ENCODE peak calls at places on chromosomes 16 and 17, in six cellular contexts. E is body of pancreas, W is mucosa of descending colon, B is ovary, R is fibroblast of lung, L is sigmoid colon. F is an unnamed sample.

GRCh38 chr17:7834554-7834890 is 505 bp downstream of the KDM6B start:
- DNase-seq in L (peak; percentile 89), W (peak; percentile 90), B (peak; percentile 86), R (no peak), E (peak; percentile 62), F (peak; percentile 91)

GRCh38 chr17:78997231-78997741 is 12.3 kb downstream of the CANT1 start:
- DNase-seq in W (peak; percentile 55), E (no peak), B (no peak), L (peak; percentile 53), R (no peak), F (no peak)

GRCh38 chr17:76988796-76989195 is 120.6 kb downstream of the MGAT5B start:
- DNase-seq in B (no peak), R (no peak), W (no peak), E (no peak), L (no peak), F (no peak)

GRCh38 chr17:19938736-19939135 is 38.9 kb downstream of the AKAP10 start:
- DNase-seq in W (no peak), R (no peak), E (no peak), B (no peak), L (no peak), F (no peak)

GRCh38 chr16:55875273-55875672 is at the start of gene CES5A:
- DNase-seq in L (no peak), E (no peak), R (no peak), B (no peak), W (no peak), F (no peak)

GRCh38 chr17:72420775-72421127 is 299.9 kb downstream of the SOX9 start:
- DNase-seq in E (no peak), B (no peak), W (no peak), L (no peak), R (no peak), F (no peak)

GRCh38 chr16:80806957-80807356 is 2.6 kb upstream of the CDYL2 start:
- DNase-seq in W (no peak), L (no peak), E (no peak), B (no peak), R (peak; percentile 81), F (no peak)

GRCh38 chr17:75267146-75267402 is 4.0 kb downstream of the MIF4GD start:
- DNase-seq in B (no peak), E (peak; percentile 40), L (no peak), R (no peak), W (no peak), F (peak; percentile 73)

GRCh38 chr17:48022906-48023305 is 14.7 kb downstream of the COPZ2 start:
- DNase-seq in E (no peak), W (no peak), B (no peak), L (no peak), R (no peak), F (no peak)

GRCh38 chr16:14464796-14465195 is 165.3 kb downstream of the PARN start:
- DNase-seq in E (no peak), W (no peak), R (no peak), L (no peak), B (no peak), F (no peak)

GRCh38 chr16:11913425-11914079 is 2.2 kb downstream of the GSPT1 start:
- DNase-seq in W (no peak), B (no peak), E (peak; percentile 10), L (no peak), R (peak; percentile 58), F (no peak)

GRCh38 chr17:14372905-14373559 is 72.2 kb downstream of the HS3ST3B1 start:
- DNase-seq in E (no peak), R (no peak), L (no peak), W (no peak), B (no peak), F (no peak)

GRCh38 chr17:76452646-76453430 is at the start of gene UBE2O:
- DNase-seq in L (peak; percentile 89), E (peak; percentile 86), W (peak; percentile 92), R (peak; percentile 82), B (peak; percentile 93), F (peak; percentile 95)

GRCh38 chr16:54932737-54933254 is 2.1 kb downstream of the IRX5 start:
- DNase-seq in R (peak; percentile 39), E (no peak), W (no peak), L (no peak), B (no peak), F (peak; percentile 73)

GRCh38 chr16:22782299-22782698 is 31.7 kb upstream of the HS3ST2 start:
- DNase-seq in B (no peak), R (no peak), L (no peak), E (peak; percentile 39), W (no peak), F (no peak)

GRCh38 chr17:31917065-31917529 is 15.6 kb upstream of the UTP6 start:
- DNase-seq in R (no peak), E (no peak), L (no peak), W (no peak), B (no peak), F (peak; percentile 61)

GRCh38 chr17:65656390-65657250 is 95.2 kb upstream of the AXIN2 start:
- DNase-seq in L (no peak), E (no peak), B (no peak), R (no peak), W (no peak), F (no peak)

GRCh38 chr17:40793800-40794199 is 6.0 kb downstream of the KRT28 start:
- DNase-seq in E (no peak), W (no peak), B (no peak), L (no peak), R (no peak), F (peak; percentile 74)

GRCh38 chr17:76824103-76824502 is 44.1 kb upstream of the MGAT5B start:
- DNase-seq in L (no peak), B (no peak), R (no peak), W (no peak), E (no peak), F (no peak)

GRCh38 chr17:65171753-65172152 is 34.6 kb downstream of the RGS9 start:
- DNase-seq in E (no peak), B (no peak), R (no peak), W (no peak), L (no peak), F (no peak)

GRCh38 chr16:86305440-86305839 is 204.9 kb upstream of the FOXF1 start:
- DNase-seq in R (no peak), E (no peak), W (no peak), B (no peak), L (peak; percentile 62), F (no peak)

GRCh38 chr16:86304868-86305267 is 205.5 kb upstream of the FOXF1 start:
- DNase-seq in R (no peak), W (no peak), L (no peak), E (no peak), B (no peak), F (no peak)

GRCh38 chr16:86306046-86306644 is 204.2 kb upstream of the FOXF1 start:
- DNase-seq in R (peak; percentile 47), E (no peak), B (no peak), W (no peak), L (peak; percentile 40), F (no peak)

GRCh38 chr16:86302710-86303109 is 207.6 kb upstream of the FOXF1 start:
- DNase-seq in E (no peak), B (no peak), L (peak; percentile 53), R (no peak), W (no peak), F (no peak)

DNA sequence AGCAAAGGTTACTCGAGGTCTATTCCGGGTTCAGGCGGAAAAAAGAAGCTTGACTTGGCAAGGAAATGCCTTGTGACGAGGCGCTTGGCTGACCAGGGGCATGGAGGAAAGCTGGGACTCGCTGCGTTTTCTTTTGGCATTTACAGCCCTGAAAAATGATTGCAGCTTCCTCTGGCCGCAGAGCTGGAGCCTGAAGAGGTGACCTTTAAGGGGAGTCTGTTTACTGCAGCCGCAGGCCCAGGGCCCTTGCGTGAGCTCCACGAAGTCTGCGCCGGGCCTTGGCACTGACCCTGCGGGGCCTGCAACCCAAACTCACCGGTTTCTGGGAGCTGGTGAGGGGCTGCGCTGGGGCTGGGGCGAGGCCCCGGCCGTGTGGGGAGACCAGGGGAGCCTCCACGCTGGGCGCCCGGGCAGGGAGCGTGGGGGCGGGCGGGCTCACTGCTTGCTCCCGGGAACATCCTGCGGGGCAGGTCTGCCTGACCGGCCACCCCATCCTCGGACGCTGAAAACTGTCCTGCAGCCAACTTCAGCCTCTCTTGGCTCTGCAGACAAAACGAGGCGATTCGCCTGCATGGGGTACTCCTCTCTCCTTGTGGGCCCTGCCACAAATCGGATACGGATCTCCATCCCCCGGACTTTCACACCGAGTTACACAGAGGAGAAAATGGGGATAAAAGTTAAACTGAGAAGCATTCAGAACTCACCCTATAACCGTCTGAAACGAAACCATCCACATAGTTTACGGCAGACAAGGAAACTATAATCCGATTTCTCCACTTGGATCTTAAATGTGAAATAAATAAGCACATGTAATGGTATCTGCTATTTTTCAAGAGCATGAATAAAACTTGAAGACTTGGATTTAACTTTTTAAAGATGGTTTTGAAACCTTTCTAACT is 206.3 kb upstream of the FOXF1 start:
- DNase-seq in E (peak; percentile 27), W (no peak), B (no peak), R (no peak), L (peak; percentile 92), F (no peak)
- TF ChIP-seq CTCF in E (no peak), W (no peak), B (no peak), R (no peak), L (no peak), F (no peak)

DNA sequence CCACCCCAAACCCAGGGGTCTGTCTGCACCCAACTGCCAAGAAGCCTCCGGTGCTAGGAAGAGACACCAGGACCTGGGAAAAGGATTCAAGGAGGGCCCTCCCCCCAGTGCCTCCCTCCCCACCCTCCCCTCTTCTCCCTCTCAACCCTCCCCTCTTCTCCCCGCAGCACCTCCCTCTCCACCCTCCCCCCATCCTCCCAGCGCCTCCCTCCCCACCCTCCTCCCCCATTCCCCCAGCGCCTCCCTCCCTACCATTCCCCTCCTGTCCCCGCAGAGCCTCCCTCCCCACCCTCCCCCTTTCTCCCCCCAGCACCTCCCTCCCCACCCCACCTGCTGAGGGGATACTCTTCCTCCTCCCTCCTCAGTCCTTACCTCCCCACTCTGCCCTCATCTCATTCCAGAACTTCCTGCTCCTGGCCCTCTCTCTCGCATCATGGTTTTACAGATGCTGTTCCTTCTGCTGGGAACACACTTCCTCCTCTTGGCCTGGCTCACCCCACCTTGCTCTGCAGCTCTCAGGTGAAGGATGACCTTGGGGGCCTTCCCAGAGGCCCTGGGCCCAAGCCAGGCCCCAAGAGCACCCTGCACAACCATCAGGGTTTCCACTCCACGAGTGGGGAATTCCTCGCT is 4.9 kb downstream of the NTHL1 start:
- DNase-seq in L (no peak), W (no peak), R (no peak), B (no peak), E (no peak), F (no peak)
- H3K4me1 ChIP-seq in L (peaks cover 54% of the 10 kb centered on the region), W (peaks cover 65% of the 10 kb centered on the region), R (peaks cover 35% of the 10 kb centered on the region), B (peaks cover 39% of the 10 kb centered on the region), E (peaks cover 24% of the 10 kb centered on the region), F (peaks cover 89% of the 10 kb centered on the region)

DNA sequence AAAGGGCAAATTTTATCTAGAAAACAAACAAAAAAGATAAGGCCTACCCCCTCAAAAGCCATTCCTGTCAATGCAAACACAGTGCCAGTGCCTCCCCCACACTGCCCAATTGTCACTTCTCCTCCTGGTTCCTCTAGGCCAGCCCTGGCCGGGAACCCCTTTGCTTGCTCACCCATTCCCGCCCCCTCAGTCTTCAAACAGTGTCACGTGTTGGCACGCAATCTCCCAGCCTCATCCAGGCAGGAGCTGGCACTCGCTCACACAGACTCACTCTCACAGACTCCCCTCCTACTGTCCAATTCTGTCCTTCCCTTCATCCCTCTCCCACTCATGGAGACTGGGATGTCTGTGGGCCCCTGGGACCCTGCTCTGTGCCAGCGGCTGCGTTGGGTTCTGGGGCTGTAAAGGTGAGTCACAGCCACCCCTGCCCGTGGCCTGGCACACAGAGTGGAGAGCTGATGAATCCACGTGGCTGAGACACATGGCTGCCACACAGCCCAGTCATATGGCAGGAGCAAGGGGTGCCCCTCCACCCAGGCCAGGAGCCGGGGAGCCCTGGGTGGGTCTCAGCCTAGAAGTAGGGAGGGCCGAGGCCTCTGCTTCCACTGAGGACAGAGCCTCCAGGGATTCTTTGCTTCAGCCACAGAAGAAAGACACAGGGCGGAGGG is 54.8 kb downstream of the VAC14 start:
- DNase-seq in W (peak; percentile 79), B (peak; percentile 77), E (peak; percentile 87), L (peak; percentile 94), R (peak; percentile 87), F (peak; percentile 88)
- TF ChIP-seq CTCF in W (no peak), B (no peak), E (no peak), L (no peak), R (no peak), F (no peak)

GRCh38 chr17:10032142-10032541 is 127.1 kb upstream of the RCVRN start:
- DNase-seq in L (no peak), W (no peak), E (no peak), R (peak; percentile 1), B (no peak), F (no peak)
- H3K4me1 ChIP-seq in L (peaks cover 16% of the 10 kb centered on the region), W (no peaks in the 10 kb centered on the region), E (peaks cover 22% of the 10 kb centered on the region), R (no peaks in the 10 kb centered on the region), B (peaks cover 3% of the 10 kb centered on the region), F (peaks cover 34% of the 10 kb centered on the region)